ENCODE peak calls at places on chromosomes 6 and 20, in six cellular contexts. One of them, this sample, is unnamed.

GRCh38 chr6:134814076-134814709 is 135.7 kb downstream of the ALDH8A1 start:
- DNase-seq in fibroblast of mammary gland: peak
- DNase-seq in MM.1S: no peak
- DNase-seq in colonic mucosa: no peak
- DNase-seq in AG09309: no peak
- DNase-seq in left lung: no peak
- DNase-seq in this sample: no peak

GRCh38 chr6:11805259-11806053 is 26.9 kb upstream of the ADTRP start:
- DNase-seq in fibroblast of mammary gland: no peak
- DNase-seq in MM.1S: no peak
- DNase-seq in colonic mucosa: peak
- DNase-seq in AG09309: no peak
- DNase-seq in left lung: no peak
- DNase-seq in this sample: no peak

GRCh38 chr20:64234291-64234791 is 21.2 kb upstream of the PCMTD2 start:
- DNase-seq in fibroblast of mammary gland: no peak
- DNase-seq in MM.1S: no peak
- DNase-seq in colonic mucosa: no peak
- DNase-seq in AG09309: no peak
- DNase-seq in left lung: no peak
- DNase-seq in this sample: no peak

GRCh38 chr20:15018966-15019365 is 681.6 kb upstream of the FLRT3 start:
- DNase-seq in fibroblast of mammary gland: no peak
- DNase-seq in MM.1S: no peak
- DNase-seq in colonic mucosa: no peak
- DNase-seq in AG09309: no peak
- DNase-seq in left lung: no peak
- DNase-seq in this sample: no peak

GRCh38 chr6:155419161-155419560 is 36.5 kb downstream of the NOX3 start:
- DNase-seq in fibroblast of mammary gland: peak
- DNase-seq in MM.1S: no peak
- DNase-seq in colonic mucosa: no peak
- DNase-seq in AG09309: peak
- DNase-seq in left lung: no peak
- DNase-seq in this sample: no peak

GRCh38 chr6:42374027-42374669 is 77.6 kb downstream of the TRERF1 start:
- DNase-seq in fibroblast of mammary gland: no peak
- DNase-seq in MM.1S: no peak
- DNase-seq in colonic mucosa: no peak
- DNase-seq in AG09309: no peak
- DNase-seq in left lung: no peak
- DNase-seq in this sample: no peak

GRCh38 chr20:9286501-9286900 is 217.6 kb downstream of the PLCB4 start:
- DNase-seq in fibroblast of mammary gland: peak
- DNase-seq in MM.1S: no peak
- DNase-seq in colonic mucosa: no peak
- DNase-seq in AG09309: no peak
- DNase-seq in left lung: no peak
- DNase-seq in this sample: no peak

GRCh38 chr6:36944650-36945049 is 9.9 kb upstream of the PI16 start:
- DNase-seq in fibroblast of mammary gland: no peak
- DNase-seq in MM.1S: no peak
- DNase-seq in colonic mucosa: no peak
- DNase-seq in AG09309: no peak
- DNase-seq in left lung: no peak
- DNase-seq in this sample: no peak

GRCh38 chr6:20028562-20028961 is 183.7 kb downstream of the MBOAT1 start:
- DNase-seq in fibroblast of mammary gland: no peak
- DNase-seq in MM.1S: no peak
- DNase-seq in colonic mucosa: no peak
- DNase-seq in AG09309: no peak
- DNase-seq in left lung: no peak
- DNase-seq in this sample: no peak

GRCh38 chr6:56840467-56841371 is 114.2 kb upstream of the BEND6 start:
- DNase-seq in fibroblast of mammary gland: peak
- DNase-seq in MM.1S: no peak
- DNase-seq in colonic mucosa: no peak
- DNase-seq in AG09309: no peak
- DNase-seq in left lung: no peak
- DNase-seq in this sample: no peak

GRCh38 chr20:53748821-53749402 is 155.3 kb upstream of the ZNF217 start:
- DNase-seq in fibroblast of mammary gland: peak
- DNase-seq in MM.1S: no peak
- DNase-seq in colonic mucosa: no peak
- DNase-seq in AG09309: no peak
- DNase-seq in left lung: no peak
- DNase-seq in this sample: no peak

GRCh38 chr6:45590751-45591184 is 213.0 kb upstream of the SUPT3H start:
- DNase-seq in fibroblast of mammary gland: peak
- DNase-seq in MM.1S: no peak
- DNase-seq in colonic mucosa: no peak
- DNase-seq in AG09309: no peak
- DNase-seq in left lung: peak
- DNase-seq in this sample: no peak

GRCh38 chr6:4381379-4381778 is 246.0 kb upstream of the ECI2 start:
- DNase-seq in fibroblast of mammary gland: peak
- DNase-seq in MM.1S: no peak
- DNase-seq in colonic mucosa: no peak
- DNase-seq in AG09309: no peak
- DNase-seq in left lung: no peak
- DNase-seq in this sample: no peak

GRCh38 chr6:139533166-139533565 is 158.7 kb upstream of the CITED2 start:
- DNase-seq in fibroblast of mammary gland: peak
- DNase-seq in MM.1S: no peak
- DNase-seq in colonic mucosa: no peak
- DNase-seq in AG09309: no peak
- DNase-seq in left lung: no peak
- DNase-seq in this sample: no peak

GRCh38 chr20:11919046-11919445 is 1.4 kb downstream of the BTBD3 start:
- DNase-seq in fibroblast of mammary gland: no peak
- DNase-seq in MM.1S: peak
- DNase-seq in colonic mucosa: no peak
- DNase-seq in AG09309: no peak
- DNase-seq in left lung: no peak
- DNase-seq in this sample: no peak

GRCh38 chr6:89950879-89951391 is 56.7 kb downstream of the GJA10 start:
- DNase-seq in fibroblast of mammary gland: peak
- DNase-seq in MM.1S: no peak
- DNase-seq in colonic mucosa: no peak
- DNase-seq in AG09309: no peak
- DNase-seq in left lung: no peak
- DNase-seq in this sample: no peak

GRCh38 chr6:12968839-12969558 is 252.4 kb downstream of the PHACTR1 start:
- DNase-seq in fibroblast of mammary gland: no peak
- DNase-seq in MM.1S: no peak
- DNase-seq in colonic mucosa: no peak
- DNase-seq in AG09309: no peak
- DNase-seq in left lung: no peak
- DNase-seq in this sample: no peak

GRCh38 chr6:33279971-33280511 is 3.1 kb downstream of the B3GALT4 start:
- DNase-seq in fibroblast of mammary gland: peak
- DNase-seq in MM.1S: no peak
- DNase-seq in colonic mucosa: no peak
- DNase-seq in AG09309: no peak
- DNase-seq in left lung: no peak
- DNase-seq in this sample: no peak

GRCh38 chr6:36127462-36128016 is 2.8 kb upstream of the MAPK13 start:
- DNase-seq in fibroblast of mammary gland: peak
- DNase-seq in MM.1S: no peak
- DNase-seq in colonic mucosa: no peak
- DNase-seq in AG09309: peak
- DNase-seq in left lung: peak
- DNase-seq in this sample: no peak

GRCh38 chr6:109660526-109660925 is 30.5 kb downstream of the AK9 start:
- DNase-seq in fibroblast of mammary gland: no peak
- DNase-seq in MM.1S: no peak
- DNase-seq in colonic mucosa: no peak
- DNase-seq in AG09309: no peak
- DNase-seq in left lung: no peak
- DNase-seq in this sample: no peak

GRCh38 chr6:142823579-142823902 is 121.4 kb downstream of the HIVEP2 start:
- DNase-seq in fibroblast of mammary gland: no peak
- DNase-seq in MM.1S: no peak
- DNase-seq in colonic mucosa: no peak
- DNase-seq in AG09309: no peak
- DNase-seq in left lung: no peak
- DNase-seq in this sample: no peak

GRCh38 chr6:45647341-45648138 is 269.8 kb upstream of the SUPT3H start:
- DNase-seq in fibroblast of mammary gland: no peak
- DNase-seq in MM.1S: no peak
- DNase-seq in colonic mucosa: no peak
- DNase-seq in AG09309: no peak
- DNase-seq in left lung: no peak
- DNase-seq in this sample: no peak

GRCh38 chr6:161029195-161029809 is 37.7 kb downstream of the MAP3K4 start:
- DNase-seq in fibroblast of mammary gland: peak
- DNase-seq in MM.1S: peak
- DNase-seq in colonic mucosa: no peak
- DNase-seq in AG09309: peak
- DNase-seq in left lung: no peak
- DNase-seq in this sample: peak

GRCh38 chr6:94300424-94301144 is 881.2 kb upstream of the EPHA7 start:
- DNase-seq in fibroblast of mammary gland: no peak
- DNase-seq in MM.1S: no peak
- DNase-seq in colonic mucosa: no peak
- DNase-seq in AG09309: no peak
- DNase-seq in left lung: no peak
- DNase-seq in this sample: no peak

DNA sequence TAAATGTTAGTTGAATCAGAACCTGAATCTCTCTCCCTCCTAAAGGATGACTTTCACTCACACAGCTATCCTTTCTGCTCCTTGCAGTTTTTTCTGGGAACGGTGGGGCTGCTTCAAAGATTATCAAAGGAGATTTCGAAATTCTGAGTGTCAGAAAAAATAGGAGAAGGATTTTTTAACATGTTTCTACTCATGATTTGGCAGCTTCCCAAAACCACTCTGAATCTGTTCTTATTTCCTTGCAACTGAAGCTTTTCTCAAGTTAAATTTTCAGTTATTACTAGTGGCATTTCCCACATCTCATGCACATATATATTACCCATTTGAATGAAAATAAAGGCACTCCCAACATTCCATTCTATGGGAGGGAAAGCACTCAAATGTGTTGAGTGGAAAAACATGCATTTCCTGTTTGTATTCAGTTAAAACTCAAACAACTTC is 123.6 kb downstream of the LCA5 start:
- DNase-seq in fibroblast of mammary gland: peak
- DNase-seq in MM.1S: no peak
- DNase-seq in colonic mucosa: no peak
- DNase-seq in AG09309: no peak
- DNase-seq in left lung: no peak
- DNase-seq in this sample: no peak
- H3K4me3 ChIP-seq in fibroblast of mammary gland: no peak
- H3K4me3 ChIP-seq in MM.1S: no peak
- H3K4me3 ChIP-seq in colonic mucosa: no peak
- H3K4me3 ChIP-seq in AG09309: no peak
- H3K4me3 ChIP-seq in left lung: no peak
- H3K4me3 ChIP-seq in this sample: no peak

GRCh38 chr20:25622049-25622448 is 1.8 kb downstream of the NANP start:
- DNase-seq in fibroblast of mammary gland: no peak
- DNase-seq in MM.1S: no peak
- DNase-seq in colonic mucosa: no peak
- DNase-seq in AG09309: no peak
- DNase-seq in left lung: no peak
- DNase-seq in this sample: no peak
- H3K4me3 ChIP-seq in fibroblast of mammary gland: peak
- H3K4me3 ChIP-seq in MM.1S: no peak
- H3K4me3 ChIP-seq in colonic mucosa: no peak
- H3K4me3 ChIP-seq in AG09309: no peak
- H3K4me3 ChIP-seq in left lung: no peak
- H3K4me3 ChIP-seq in this sample: no peak

GRCh38 chr20:62555642-62556420 is 80.0 kb upstream of the GATA5 start:
- DNase-seq in fibroblast of mammary gland: no peak
- DNase-seq in MM.1S: no peak
- DNase-seq in colonic mucosa: no peak
- DNase-seq in AG09309: no peak
- DNase-seq in left lung: no peak
- DNase-seq in this sample: no peak

GRCh38 chr20:62560162-62560561 is 82.1 kb upstream of the SLCO4A1 start:
- DNase-seq in fibroblast of mammary gland: no peak
- DNase-seq in MM.1S: no peak
- DNase-seq in colonic mucosa: no peak
- DNase-seq in AG09309: no peak
- DNase-seq in left lung: no peak
- DNase-seq in this sample: no peak

GRCh38 chr20:62558779-62559178 is 83.0 kb upstream of the GATA5 start:
- DNase-seq in fibroblast of mammary gland: no peak
- DNase-seq in MM.1S: no peak
- DNase-seq in colonic mucosa: no peak
- DNase-seq in AG09309: no peak
- DNase-seq in left lung: no peak
- DNase-seq in this sample: no peak

GRCh38 chr20:62557425-62557824 is 81.6 kb upstream of the GATA5 start:
- DNase-seq in fibroblast of mammary gland: no peak
- DNase-seq in MM.1S: no peak
- DNase-seq in colonic mucosa: no peak
- DNase-seq in AG09309: no peak
- DNase-seq in left lung: no peak
- DNase-seq in this sample: no peak

GRCh38 chr20:62557999-62558408 is 82.2 kb upstream of the GATA5 start:
- DNase-seq in fibroblast of mammary gland: no peak
- DNase-seq in MM.1S: no peak
- DNase-seq in colonic mucosa: no peak
- DNase-seq in AG09309: no peak
- DNase-seq in left lung: no peak
- DNase-seq in this sample: no peak
- H3K4me3 ChIP-seq in fibroblast of mammary gland: no peak
- H3K4me3 ChIP-seq in MM.1S: no peak
- H3K4me3 ChIP-seq in colonic mucosa: no peak
- H3K4me3 ChIP-seq in AG09309: no peak
- H3K4me3 ChIP-seq in left lung: no peak
- H3K4me3 ChIP-seq in this sample: no peak

GRCh38 chr6:30127238-30128093 is 8.5 kb upstream of the TRIM40 start:
- DNase-seq in fibroblast of mammary gland: no peak
- DNase-seq in MM.1S: no peak
- DNase-seq in colonic mucosa: peak
- DNase-seq in AG09309: no peak
- DNase-seq in left lung: no peak
- DNase-seq in this sample: no peak
- H3K4me3 ChIP-seq in fibroblast of mammary gland: no peak
- H3K4me3 ChIP-seq in MM.1S: no peak
- H3K4me3 ChIP-seq in colonic mucosa: no peak
- H3K4me3 ChIP-seq in AG09309: no peak
- H3K4me3 ChIP-seq in left lung: no peak
- H3K4me3 ChIP-seq in this sample: no peak

DNA sequence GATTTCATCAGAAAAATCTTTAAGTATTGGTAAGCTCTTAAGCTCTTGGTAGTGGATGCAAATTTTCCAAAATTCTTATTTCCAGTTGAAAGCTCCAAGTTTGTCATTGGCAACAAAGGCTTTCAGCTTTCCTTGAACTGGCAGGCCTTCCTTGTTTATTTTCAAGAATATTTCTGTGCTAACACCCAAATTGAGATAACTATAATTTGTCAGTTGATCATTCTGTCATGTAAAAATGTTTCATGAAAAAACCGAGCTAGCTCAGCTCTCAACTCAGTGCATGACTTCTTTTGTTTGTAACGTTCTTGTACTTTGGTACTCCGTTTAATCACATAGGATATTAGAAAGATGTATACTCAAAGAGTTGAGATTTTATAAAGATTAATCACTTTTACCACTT is 38.9 kb upstream of the CALHM6 start:
- DNase-seq in fibroblast of mammary gland: no peak
- DNase-seq in MM.1S: no peak
- DNase-seq in colonic mucosa: no peak
- DNase-seq in AG09309: no peak
- DNase-seq in left lung: no peak
- DNase-seq in this sample: no peak
- H3K4me3 ChIP-seq in fibroblast of mammary gland: no peak
- H3K4me3 ChIP-seq in MM.1S: no peak
- H3K4me3 ChIP-seq in colonic mucosa: no peak
- H3K4me3 ChIP-seq in AG09309: no peak
- H3K4me3 ChIP-seq in left lung: no peak
- H3K4me3 ChIP-seq in this sample: no peak